ENCODE peak calls at places on chromosomes 12 and 14, in four cellular contexts. C is NCI-H1092 treated with DMSO at 0.1 percent for 48 hours, X is heart left ventricle, L is H54. M is an unnamed sample.

GRCh38 chr12:106839343-106839742 is 64.9 kb downstream of the RIC8B start:
- DNase-seq in X (no peak), L (no peak), C (no peak), M (no peak)

GRCh38 chr12:95836630-95837239 is 22.0 kb upstream of the SNRPF start:
- DNase-seq in L (no peak), C (peak), X (no peak), M (no peak)

GRCh38 chr12:52788876-52789636 is 6.9 kb downstream of the KRT3 start:
- DNase-seq in C (no peak), L (no peak), X (no peak), M (no peak)

GRCh38 chr12:102016472-102016871 is 45.3 kb downstream of the WASHC3 start:
- DNase-seq in X (no peak), C (no peak), L (no peak), M (no peak)

GRCh38 chr12:20262131-20262530 is 106.2 kb upstream of the PDE3A start:
- DNase-seq in X (no peak), C (no peak), L (no peak), M (no peak)

GRCh38 chr12:28950049-28950448 is 199.0 kb upstream of the FAR2 start:
- DNase-seq in L (no peak), C (no peak), X (no peak), M (no peak)

GRCh38 chr12:46133751-46134150 is 135.1 kb downstream of the SLC38A1 start:
- DNase-seq in L (no peak), X (no peak), C (no peak), M (no peak)

GRCh38 chr14:26233126-26233525 is 364.7 kb downstream of the NOVA1 start:
- DNase-seq in C (no peak), L (no peak), X (no peak), M (no peak)

GRCh38 chr14:77301103-77301502 is 19.6 kb downstream of the POMT2 start:
- DNase-seq in C (peak), X (peak), L (peak), M (peak)

GRCh38 chr12:108525681-108526080 is 10.6 kb downstream of the FICD start:
- DNase-seq in X (no peak), C (no peak), L (peak), M (no peak)

GRCh38 chr12:25155031-25155576 is 39.9 kb downstream of the DNAI7 start:
- DNase-seq in L (peak), C (peak), X (no peak), M (no peak)

GRCh38 chr12:71755146-71755892 is 656 bp downstream of the RAB21 start:
- DNase-seq in X (peak), L (peak), C (no peak), M (peak)

GRCh38 chr14:33356167-33356566 is 417.5 kb downstream of the NPAS3 start:
- DNase-seq in C (no peak), X (no peak), L (no peak), M (no peak)

GRCh38 chr12:15038137-15038536 is 65.3 kb downstream of the PDE6H start:
- DNase-seq in L (no peak), X (no peak), C (no peak), M (no peak)

GRCh38 chr12:14200598-14200997 is 164.9 kb upstream of the ATF7IP start:
- DNase-seq in C (no peak), X (no peak), L (no peak), M (no peak)

GRCh38 chr12:13725049-13725448 is 256.4 kb downstream of the GRIN2B start:
- DNase-seq in C (no peak), L (no peak), X (no peak), M (no peak)

GRCh38 chr14:61561144-61561543 is 134.2 kb upstream of the HIF1A start:
- DNase-seq in L (no peak), C (no peak), X (no peak), M (no peak)

GRCh38 chr12:116210131-116210530 is 67.4 kb downstream of the MED13L start:
- DNase-seq in X (no peak), L (no peak), C (no peak), M (no peak)

GRCh38 chr12:6333566-6333965 is 8.3 kb downstream of the TNFRSF1A start:
- DNase-seq in C (no peak), X (no peak), L (peak), M (no peak)

GRCh38 chr14:102516531-102517411 is 7.2 kb upstream of the ANKRD9 start:
- DNase-seq in X (peak), L (peak), C (peak), M (peak)

GRCh38 chr14:102203382-102203781 is 63.7 kb downstream of the WDR20 start:
- DNase-seq in L (no peak), X (no peak), C (no peak), M (no peak)

GRCh38 chr14:89973234-89973823 is 17.6 kb downstream of the TDP1 start:
- DNase-seq in L (peak), X (peak), C (peak), M (peak)

GRCh38 chr14:61754627-61755381 is 7.4 kb upstream of the SNAPC1 start:
- DNase-seq in C (no peak), X (no peak), L (no peak), M (no peak)

GRCh38 chr14:99510556-99511139 is 29.4 kb downstream of the CCNK start:
- DNase-seq in X (no peak), C (no peak), L (no peak), M (no peak)

GRCh38 chr12:74339211-74339610 is 198.4 kb upstream of the ATXN7L3B start:
- DNase-seq in X (no peak), L (no peak), C (no peak), M (no peak)

GRCh38 chr14:33943081-33943480 is 7.8 kb downstream of the EGLN3 start:
- DNase-seq in C (peak), X (no peak), L (no peak), M (no peak)

GRCh38 chr12:47988073-47989022 is 15.9 kb downstream of the COL2A1 start:
- DNase-seq in C (peak), L (no peak), X (no peak), M (no peak)

GRCh38 chr14:55832122-55832911 is 252.3 kb downstream of the KTN1 start:
- DNase-seq in X (no peak), L (no peak), C (no peak), M (no peak)

GRCh38 chr14:93566065-93566693 is 135.4 kb downstream of the UNC79 start:
- DNase-seq in C (no peak), X (no peak), L (no peak), M (no peak)

GRCh38 chr12:102232446-102232845 is 34.8 kb upstream of the PMCH start:
- DNase-seq in C (no peak), L (no peak), X (no peak), M (no peak)

GRCh38 chr12:68450947-68451260 is 118.7 kb upstream of the MDM1 start:
- DNase-seq in X (no peak), C (no peak), L (no peak), M (no peak)

GRCh38 chr12:78530065-78530765 is 334.4 kb upstream of the SYT1 start:
- DNase-seq in C (no peak), L (no peak), X (no peak), M (no peak)

GRCh38 chr14:54564799-54565235 is 2.1 kb upstream of the SAMD4A start:
- DNase-seq in L (no peak), C (peak), X (no peak), M (no peak)

GRCh38 chr12:79344855-79345840 is 345.6 kb downstream of the PAWR start:
- DNase-seq in C (peak), L (peak), X (no peak), M (no peak)